ENCODE peak calls at places on chromosomes 2 and 18, in five cellular contexts. N is fibroblast of lung, M is cardiac muscle cell, Z is hepatocyte, H is kidney. W is an unnamed sample.

GRCh38 chr2:195657634-195658540 is 861 bp downstream of the SLC39A10 start:
- DNase-seq in Z (peak; percentile 81), H (peak; percentile 89), M (peak; percentile 76), N (peak; percentile 92), W (peak; percentile 86)

GRCh38 chr2:128439231-128440086 is 120.8 kb upstream of the HS6ST1 start:
- DNase-seq in H (no peak), M (no peak), N (no peak), Z (no peak), W (no peak)

GRCh38 chr18:13389491-13390131 is 171.1 kb downstream of the LDLRAD4 start:
- DNase-seq in M (no peak), N (no peak), Z (no peak), H (no peak), W (no peak)

GRCh38 chr18:3906072-3906471 is 456.1 kb downstream of the TGIF1 start:
- DNase-seq in Z (peak; percentile 24), H (no peak), M (no peak), N (no peak), W (no peak)

GRCh38 chr2:120343433-120344105 is 2.4 kb upstream of the INHBB start:
- DNase-seq in M (peak; percentile 92), Z (peak; percentile 94), H (peak; percentile 93), N (peak; percentile 75), W (peak; percentile 68)

GRCh38 chr18:32271649-32272324 is 81.9 kb downstream of the MEP1B start:
- DNase-seq in H (no peak), N (peak; percentile 64), M (peak; percentile 56), Z (peak; percentile 68), W (peak; percentile 45)

GRCh38 chr18:52118684-52119083 is 221.3 kb upstream of the DCC start:
- DNase-seq in M (no peak), Z (no peak), H (no peak), N (no peak), W (no peak)

GRCh38 chr18:13011719-13012118 is 20.6 kb downstream of the CEP192 start:
- DNase-seq in Z (no peak), M (no peak), N (no peak), H (no peak), W (no peak)

GRCh38 chr18:51821610-51822009 is 518.4 kb upstream of the DCC start:
- DNase-seq in Z (no peak), H (no peak), M (no peak), N (no peak), W (no peak)

GRCh38 chr18:323253-323622 is 55.4 kb upstream of the THOC1 start:
- DNase-seq in Z (peak; percentile 66), N (peak; percentile 17), M (no peak), H (no peak), W (peak; percentile 77)

GRCh38 chr18:2948038-2948437 is 64.9 kb downstream of the LPIN2 start:
- DNase-seq in N (peak; percentile 72), Z (peak; percentile 51), M (peak; percentile 42), H (no peak), W (peak; percentile 56)

GRCh38 chr2:225177098-225177497 is 134.8 kb upstream of the DOCK10 start:
- DNase-seq in Z (no peak), N (peak; percentile 18), M (no peak), H (no peak), W (peak; percentile 43)

GRCh38 chr2:175175896-175176295 is 5.6 kb downstream of the ATP5MC3 start:
- DNase-seq in N (peak; percentile 21), M (no peak), Z (no peak), H (no peak), W (no peak)

GRCh38 chr2:47815764-47816163 is 32.8 kb downstream of the MSH6 start:
- DNase-seq in M (no peak), N (no peak), Z (no peak), H (no peak), W (no peak)

GRCh38 chr2:64914735-64915509 is 74.3 kb upstream of the SLC1A4 start:
- DNase-seq in H (no peak), M (no peak), Z (peak; percentile 41), N (peak; percentile 63), W (peak; percentile 57)

GRCh38 chr2:232276084-232276738 is 102.3 kb upstream of the ALPP start:
- DNase-seq in M (no peak), Z (no peak), N (no peak), H (no peak), W (no peak)

GRCh38 chr2:165462433-165462832 is 7.1 kb upstream of the CSRNP3 start:
- DNase-seq in M (no peak), H (no peak), Z (no peak), N (no peak), W (no peak)

GRCh38 chr2:199798004-199798403 is 53.0 kb downstream of the FTCDNL1 start:
- DNase-seq in M (no peak), H (no peak), Z (no peak), N (no peak), W (no peak)

DNA sequence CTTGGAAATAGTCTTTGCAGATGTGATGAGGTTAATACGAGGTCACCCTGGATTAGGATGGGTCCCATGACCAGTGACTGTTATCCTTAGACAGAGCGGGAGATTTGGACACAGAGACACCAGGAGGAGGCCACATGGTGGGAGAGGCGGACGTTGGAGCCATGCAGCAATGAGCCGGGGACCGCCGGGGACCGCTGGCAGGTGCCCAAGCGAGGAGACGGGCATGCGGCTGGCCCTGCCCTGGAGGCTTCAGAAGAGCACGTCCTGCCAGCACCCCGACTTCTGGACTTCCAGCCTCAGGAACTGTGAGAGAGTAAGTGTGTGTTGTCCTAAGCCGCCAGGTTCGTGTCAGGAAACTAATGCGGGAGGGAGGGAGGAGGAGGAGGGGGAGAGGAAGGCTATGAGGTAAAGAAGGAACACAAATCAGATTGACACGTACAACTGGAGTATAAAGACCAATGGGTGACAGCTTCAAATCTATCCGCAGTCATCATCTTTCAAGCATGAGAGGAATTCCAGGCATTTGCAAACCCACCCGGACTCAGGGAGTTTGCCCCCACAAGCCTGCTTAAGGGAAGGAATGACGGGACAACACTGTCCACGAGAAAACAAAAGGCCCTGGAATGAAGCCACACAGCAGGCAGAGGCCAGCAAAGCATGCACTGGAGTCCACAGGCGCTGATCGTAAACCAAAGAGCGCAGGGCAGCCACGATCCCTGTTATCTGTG is 11.6 kb upstream of the BOK start:
- DNase-seq in Z (peak; percentile 47), M (peak; percentile 7), N (peak; percentile 51), H (peak; percentile 80), W (peak; percentile 69)
- H3K4me1 ChIP-seq in Z (peaks cover 26% of the 10 kb centered on the region), M (no peaks in the 10 kb centered on the region), N (peaks cover 41% of the 10 kb centered on the region), H (peaks cover 9% of the 10 kb centered on the region), W (peaks cover 37% of the 10 kb centered on the region)

GRCh38 chr2:223787358-223787757 is 50.0 kb downstream of the AP1S3 start:
- DNase-seq in N (no peak), H (no peak), M (no peak), Z (no peak), W (no peak)

GRCh38 chr2:223786943-223787342 is 50.4 kb downstream of the AP1S3 start:
- DNase-seq in M (no peak), H (no peak), N (no peak), Z (no peak), W (no peak)

GRCh38 chr2:223784221-223784772 is 53.1 kb downstream of the AP1S3 start:
- DNase-seq in M (no peak), Z (no peak), N (no peak), H (no peak), W (no peak)

GRCh38 chr2:223788826-223789225 is 48.6 kb downstream of the AP1S3 start:
- DNase-seq in N (no peak), H (no peak), M (no peak), Z (no peak), W (no peak)

GRCh38 chr2:223786236-223786635 is 51.1 kb downstream of the AP1S3 start:
- DNase-seq in N (no peak), Z (no peak), H (no peak), M (no peak), W (no peak)
- H3K4me1 ChIP-seq in N (no peaks in the 10 kb centered on the region), Z (no peaks in the 10 kb centered on the region), H (no peaks in the 10 kb centered on the region), M (no peaks in the 10 kb centered on the region), W (no peaks in the 10 kb centered on the region)

GRCh38 chr2:25104741-25105140 is 62.9 kb downstream of the EFR3B start:
- DNase-seq in H (no peak), M (no peak), N (no peak), Z (no peak), W (no peak)
- H3K4me1 ChIP-seq in H (no peaks in the 10 kb centered on the region), M (no peaks in the 10 kb centered on the region), N (peaks cover 3% of the 10 kb centered on the region), Z (no peaks in the 10 kb centered on the region), W (peaks cover 7% of the 10 kb centered on the region)

GRCh38 chr2:62577994-62578836 is 72.2 kb upstream of the TMEM17 start:
- DNase-seq in M (no peak), H (no peak), N (peak; percentile 81), Z (no peak), W (peak; percentile 45)
- H3K4me1 ChIP-seq in M (no peaks in the 10 kb centered on the region), H (peaks cover 2% of the 10 kb centered on the region), N (peaks cover 20% of the 10 kb centered on the region), Z (peaks cover 9% of the 10 kb centered on the region), W (peaks cover 5% of the 10 kb centered on the region)

DNA sequence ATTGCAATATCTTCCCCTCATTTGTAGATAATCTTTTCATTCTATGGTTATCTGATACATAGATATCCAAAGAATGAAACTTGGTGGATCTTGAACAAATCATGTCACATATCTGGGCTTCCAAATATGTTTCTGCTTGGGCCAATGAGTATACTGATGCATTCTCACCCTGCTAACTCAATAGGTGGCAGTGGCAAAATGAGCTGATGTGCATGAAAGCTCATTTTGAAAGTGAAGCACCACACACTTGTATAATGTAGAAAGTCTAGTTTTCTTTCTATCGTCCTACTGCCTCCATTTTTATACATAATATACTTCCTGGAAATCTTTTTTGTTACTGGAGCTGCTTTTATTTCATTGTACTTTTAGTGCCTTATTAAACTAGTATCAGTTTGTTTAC is 208.2 kb downstream of the PRKCE start:
- DNase-seq in Z (no peak), M (no peak), N (no peak), H (no peak), W (no peak)
- H3K4me1 ChIP-seq in Z (peaks cover 13% of the 10 kb centered on the region), M (peaks cover 17% of the 10 kb centered on the region), N (peaks cover 8% of the 10 kb centered on the region), H (peaks cover 8% of the 10 kb centered on the region), W (peaks cover 6% of the 10 kb centered on the region)

GRCh38 chr2:43055086-43055912 is 171.1 kb downstream of the ZFP36L2 start:
- DNase-seq in Z (no peak), M (no peak), N (no peak), H (no peak), W (no peak)
- H3K4me1 ChIP-seq in Z (peaks cover 32% of the 10 kb centered on the region), M (peaks cover 8% of the 10 kb centered on the region), N (peaks cover 17% of the 10 kb centered on the region), H (peaks cover 13% of the 10 kb centered on the region), W (peaks cover 32% of the 10 kb centered on the region)

GRCh38 chr18:9788140-9788539 is 80.0 kb downstream of the RAB31 start:
- DNase-seq in M (no peak), H (no peak), Z (no peak), N (no peak), W (no peak)
- H3K4me1 ChIP-seq in M (no peaks in the 10 kb centered on the region), H (no peaks in the 10 kb centered on the region), Z (no peaks in the 10 kb centered on the region), N (no peaks in the 10 kb centered on the region), W (no peaks in the 10 kb centered on the region)

W was measured in mesenchymal stem cell.